ENCODE peak calls at places on chromosomes 13 and 19, in five cellular contexts. One of them, this sample, is unnamed.

GRCh38 chr13:35283856-35284255 is 192.6 kb downstream of the MAB21L1 start:
- DNase-seq in AG09309: no peak
- DNase-seq in Peyer's patch: no peak
- DNase-seq in astrocyte: peak; percentile 8
- DNase-seq in left ventricle myocardium inferior: no peak
- DNase-seq in this sample: no peak

GRCh38 chr19:18770663-18771327 is 20.3 kb downstream of the COMP start:
- DNase-seq in Peyer's patch: no peak
- DNase-seq in AG09309: no peak
- DNase-seq in astrocyte: no peak
- DNase-seq in left ventricle myocardium inferior: no peak
- DNase-seq in this sample: no peak

GRCh38 chr19:1231729-1232128 is 6.1 kb downstream of the CBARP start:
- DNase-seq in astrocyte: no peak
- DNase-seq in left ventricle myocardium inferior: no peak
- DNase-seq in AG09309: no peak
- DNase-seq in Peyer's patch: no peak
- DNase-seq in this sample: no peak

GRCh38 chr13:106586764-106587163 is 18.8 kb upstream of the ARGLU1 start:
- DNase-seq in AG09309: no peak
- DNase-seq in astrocyte: no peak
- DNase-seq in Peyer's patch: no peak
- DNase-seq in left ventricle myocardium inferior: no peak
- DNase-seq in this sample: no peak

GRCh38 chr13:113732961-113733950 is 25.8 kb upstream of the TMEM255B start:
- DNase-seq in left ventricle myocardium inferior: no peak
- DNase-seq in Peyer's patch: no peak
- DNase-seq in AG09309: no peak
- DNase-seq in astrocyte: no peak
- DNase-seq in this sample: no peak

GRCh38 chr13:37138169-37138568 is 32.7 kb upstream of the CSNK1A1L start:
- DNase-seq in AG09309: no peak
- DNase-seq in left ventricle myocardium inferior: no peak
- DNase-seq in astrocyte: no peak
- DNase-seq in Peyer's patch: no peak
- DNase-seq in this sample: no peak

GRCh38 chr13:48876289-48876688 is 99.4 kb upstream of the FNDC3A start:
- DNase-seq in astrocyte: no peak
- DNase-seq in Peyer's patch: no peak
- DNase-seq in AG09309: no peak
- DNase-seq in left ventricle myocardium inferior: no peak
- DNase-seq in this sample: no peak

GRCh38 chr19:1130801-1131717 is 27.3 kb downstream of the GPX4 start:
- DNase-seq in left ventricle myocardium inferior: no peak
- DNase-seq in AG09309: no peak
- DNase-seq in Peyer's patch: peak; percentile 76
- DNase-seq in astrocyte: no peak
- DNase-seq in this sample: peak; percentile 49

GRCh38 chr13:96141032-96141431 is 51.1 kb downstream of the HS6ST3 start:
- DNase-seq in Peyer's patch: no peak
- DNase-seq in AG09309: no peak
- DNase-seq in astrocyte: peak; percentile 3
- DNase-seq in left ventricle myocardium inferior: no peak
- DNase-seq in this sample: no peak
- TF ChIP-seq CTCF in Peyer's patch: no peak
- TF ChIP-seq CTCF in AG09309: no peak
- TF ChIP-seq CTCF in astrocyte: no peak
- TF ChIP-seq CTCF in left ventricle myocardium inferior: peak; percentile 43
- TF ChIP-seq CTCF in this sample: no peak

GRCh38 chr19:16624236-16624635 is 3.8 kb downstream of the MED26 start:
- DNase-seq in Peyer's patch: no peak
- DNase-seq in left ventricle myocardium inferior: no peak
- DNase-seq in astrocyte: no peak
- DNase-seq in AG09309: no peak
- DNase-seq in this sample: no peak

GRCh38 chr19:16623066-16623465 is 4.9 kb downstream of the MED26 start:
- DNase-seq in left ventricle myocardium inferior: no peak
- DNase-seq in astrocyte: no peak
- DNase-seq in Peyer's patch: no peak
- DNase-seq in AG09309: no peak
- DNase-seq in this sample: no peak

GRCh38 chr19:16621165-16621800 is 6.7 kb downstream of the MED26 start:
- DNase-seq in AG09309: no peak
- DNase-seq in Peyer's patch: no peak
- DNase-seq in left ventricle myocardium inferior: no peak
- DNase-seq in astrocyte: no peak
- DNase-seq in this sample: no peak

GRCh38 chr19:16625183-16625958 is 2.6 kb downstream of the MED26 start:
- DNase-seq in Peyer's patch: no peak
- DNase-seq in astrocyte: no peak
- DNase-seq in left ventricle myocardium inferior: no peak
- DNase-seq in AG09309: no peak
- DNase-seq in this sample: no peak

DNA sequence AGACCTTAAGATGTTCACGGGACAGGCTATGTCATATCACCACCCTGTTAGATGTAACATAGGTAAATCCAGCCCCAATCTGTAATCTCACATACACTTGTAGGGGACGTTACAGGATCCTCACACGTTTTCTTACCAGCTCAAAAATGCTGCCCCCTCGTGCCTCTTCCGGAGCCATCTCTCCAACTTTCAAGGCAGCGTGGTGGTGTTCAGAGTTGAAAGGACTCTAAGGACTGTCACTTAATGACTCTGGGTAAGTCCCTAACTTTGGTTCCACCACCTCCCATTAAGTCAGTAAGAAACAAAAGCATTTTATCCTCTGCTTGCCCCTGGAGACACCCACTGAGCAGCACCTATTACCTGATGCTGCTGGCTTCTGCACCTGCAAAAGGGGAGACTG is 4.4 kb downstream of the MED26 start:
- DNase-seq in left ventricle myocardium inferior: no peak
- DNase-seq in AG09309: no peak
- DNase-seq in astrocyte: no peak
- DNase-seq in Peyer's patch: no peak
- DNase-seq in this sample: no peak
- TF ChIP-seq CTCF in left ventricle myocardium inferior: no peak
- TF ChIP-seq CTCF in AG09309: no peak
- TF ChIP-seq CTCF in astrocyte: no peak
- TF ChIP-seq CTCF in Peyer's patch: no peak
- TF ChIP-seq CTCF in this sample: no peak

DNA sequence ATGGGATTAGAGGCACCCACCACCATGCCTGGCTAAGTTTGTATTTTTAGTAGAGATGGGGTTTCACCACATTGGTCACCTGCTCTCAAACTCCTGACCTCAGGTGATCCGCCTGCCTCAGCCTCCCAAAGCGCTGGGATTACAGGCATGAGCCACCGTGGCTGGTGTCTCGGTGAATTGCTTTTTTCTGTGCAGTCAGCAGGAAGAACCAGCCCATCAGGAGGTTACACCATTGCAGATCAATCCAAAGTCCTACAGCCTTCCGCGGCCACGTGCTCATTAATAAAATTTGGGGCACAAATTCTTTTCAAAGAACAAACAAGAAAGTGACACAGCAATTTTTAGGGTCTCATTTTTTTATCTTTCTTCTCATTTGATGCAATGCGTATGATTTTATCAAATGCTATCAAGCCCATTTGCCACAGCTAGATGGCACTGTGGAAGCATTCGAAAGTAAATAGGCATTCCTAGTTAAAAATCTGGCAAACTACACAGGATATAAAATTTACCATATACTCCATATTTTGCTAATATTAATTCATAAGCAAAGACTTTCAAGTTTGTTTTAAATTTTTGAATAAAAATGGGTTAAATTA is 54.4 kb upstream of the ZNF835 start:
- DNase-seq in left ventricle myocardium inferior: no peak
- DNase-seq in AG09309: no peak
- DNase-seq in astrocyte: no peak
- DNase-seq in Peyer's patch: no peak
- DNase-seq in this sample: no peak
- TF ChIP-seq CTCF in left ventricle myocardium inferior: peak; percentile 50
- TF ChIP-seq CTCF in AG09309: peak; percentile 20
- TF ChIP-seq CTCF in astrocyte: peak; percentile 10
- TF ChIP-seq CTCF in Peyer's patch: no peak
- TF ChIP-seq CTCF in this sample: no peak

GRCh38 chr13:76798037-76798436 is 88.2 kb downstream of the KCTD12 start:
- DNase-seq in left ventricle myocardium inferior: no peak
- DNase-seq in Peyer's patch: no peak
- DNase-seq in AG09309: no peak
- DNase-seq in astrocyte: no peak
- DNase-seq in this sample: no peak

GRCh38 chr13:76791290-76791664 is 94.9 kb downstream of the KCTD12 start:
- DNase-seq in AG09309: no peak
- DNase-seq in Peyer's patch: no peak
- DNase-seq in astrocyte: peak; percentile 39
- DNase-seq in left ventricle myocardium inferior: peak; percentile 15
- DNase-seq in this sample: no peak

GRCh38 chr13:76795701-76796695 is 90.2 kb downstream of the KCTD12 start:
- DNase-seq in AG09309: no peak
- DNase-seq in Peyer's patch: no peak
- DNase-seq in left ventricle myocardium inferior: no peak
- DNase-seq in astrocyte: no peak
- DNase-seq in this sample: no peak

GRCh38 chr13:76790519-76791289 is 95.5 kb downstream of the KCTD12 start:
- DNase-seq in Peyer's patch: no peak
- DNase-seq in astrocyte: no peak
- DNase-seq in left ventricle myocardium inferior: no peak
- DNase-seq in AG09309: no peak
- DNase-seq in this sample: no peak

DNA sequence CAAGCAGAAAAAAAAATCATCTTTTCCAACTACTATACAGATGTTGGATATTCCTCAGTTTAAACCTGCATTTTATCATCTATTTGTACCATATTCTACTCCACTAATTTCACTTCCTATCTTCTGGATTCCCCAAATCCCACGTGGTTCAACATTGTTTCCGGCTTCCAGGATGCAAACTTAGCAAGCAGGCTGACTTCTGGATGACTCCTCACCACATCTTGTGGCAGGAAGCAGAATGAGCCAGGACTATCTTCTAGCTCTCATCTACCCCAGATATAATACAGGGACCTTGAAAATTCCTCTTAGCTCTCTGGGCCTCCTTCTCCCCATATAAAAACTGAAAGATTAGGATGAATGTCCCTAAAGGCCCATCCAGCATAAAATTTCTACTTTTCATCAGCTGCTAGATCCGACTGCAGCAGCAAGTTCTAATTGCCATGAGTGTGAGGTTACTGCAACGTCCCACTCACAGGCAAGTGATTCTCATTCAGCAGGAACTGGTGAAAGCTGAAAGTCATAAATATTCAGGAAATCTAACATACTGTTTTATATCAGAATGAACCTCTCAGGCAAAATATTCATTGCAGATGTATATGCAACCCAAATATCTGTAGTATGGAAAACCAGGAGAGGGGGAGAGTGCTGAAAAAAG is 93.4 kb downstream of the KCTD12 start:
- DNase-seq in astrocyte: peak; percentile 57
- DNase-seq in AG09309: peak; percentile 11
- DNase-seq in left ventricle myocardium inferior: no peak
- DNase-seq in Peyer's patch: no peak
- DNase-seq in this sample: no peak
- TF ChIP-seq CTCF in astrocyte: no peak
- TF ChIP-seq CTCF in AG09309: no peak
- TF ChIP-seq CTCF in left ventricle myocardium inferior: no peak
- TF ChIP-seq CTCF in Peyer's patch: no peak
- TF ChIP-seq CTCF in this sample: no peak

GRCh38 chr13:65882810-65883209 is 1347.3 kb downstream of the PCDH9 start:
- DNase-seq in left ventricle myocardium inferior: no peak
- DNase-seq in Peyer's patch: no peak
- DNase-seq in astrocyte: no peak
- DNase-seq in AG09309: no peak
- DNase-seq in this sample: no peak
- TF ChIP-seq CTCF in left ventricle myocardium inferior: peak; percentile 14
- TF ChIP-seq CTCF in Peyer's patch: no peak
- TF ChIP-seq CTCF in astrocyte: no peak
- TF ChIP-seq CTCF in AG09309: peak; percentile 16
- TF ChIP-seq CTCF in this sample: no peak

GRCh38 chr19:47028372-47028672 is 8.7 kb downstream of the NPAS1 start:
- DNase-seq in left ventricle myocardium inferior: no peak
- DNase-seq in astrocyte: no peak
- DNase-seq in AG09309: no peak
- DNase-seq in Peyer's patch: no peak
- DNase-seq in this sample: no peak
- TF ChIP-seq CTCF in left ventricle myocardium inferior: no peak
- TF ChIP-seq CTCF in astrocyte: no peak
- TF ChIP-seq CTCF in AG09309: no peak
- TF ChIP-seq CTCF in Peyer's patch: no peak
- TF ChIP-seq CTCF in this sample: no peak

This sample was measured in activated B cell treated with CpG ODN at 0.5 μM for 24 hours.